ENCODE peak calls at places on chromosomes 7 and 10, in nine cellular contexts. N is cardiac muscle cell, Z is breast epithelium, M is right lobe of liver, I is choroid plexus epithelial cell, F is OCI-LY7, R is cerebellar nuclear complex, T is NCI-H524 treated with DMSO at 0.1 percent for 48 hours, X is pons. S is an unnamed sample.

GRCh38 chr7:156956733-156957132 is 7.2 kb downstream of the NOM1 start:
- DNase-seq in N (no peak), Z (no peak), M (no peak), I (no peak), F (no peak), R (no peak), T (no peak), X (no peak), S (no peak)

GRCh38 chr7:116697152-116697551 is 25.2 kb downstream of the MET start:
- DNase-seq in N (no peak), Z (no peak), M (no peak), I (no peak), F (no peak), R (no peak), T (no peak), X (no peak), S (no peak)

GRCh38 chr10:79391231-79392019 is 44.2 kb downstream of the PPIF start:
- DNase-seq in N (no peak), Z (peak; percentile 40), M (peak; percentile 49), I (no peak), F (no peak), R (no peak), T (no peak), X (no peak), S (peak; percentile 24)

GRCh38 chr10:43190775-43191174 is 52.5 kb downstream of the CSGALNACT2 start:
- DNase-seq in N (peak; percentile 24), Z (no peak), M (no peak), I (peak; percentile 19), F (no peak), R (no peak), T (no peak), X (peak; percentile 75), S (no peak)

GRCh38 chr7:100568176-100568935 is 5.3 kb downstream of the SAP25 start:
- DNase-seq in N (no peak), Z (peak; percentile 42), M (peak; percentile 94), I (no peak), F (no peak), R (no peak), T (no peak), X (no peak), S (no peak)

GRCh38 chr10:109894516-109894915 is 28.8 kb downstream of the XPNPEP1 start:
- DNase-seq in N (peak; percentile 96), Z (no peak), M (no peak), I (peak; percentile 90), F (no peak), R (peak; percentile 55), T (no peak), X (peak; percentile 76), S (peak; percentile 52)

GRCh38 chr10:69936091-69936490 is 116.6 kb upstream of the MACROH2A2 start:
- DNase-seq in N (no peak), Z (no peak), M (no peak), I (peak; percentile 23), F (peak; percentile 58), R (no peak), T (no peak), X (no peak), S (no peak)

GRCh38 chr7:130881799-130882141 is 147.8 kb upstream of the KLF14 start:
- DNase-seq in N (no peak), Z (no peak), M (no peak), I (no peak), F (no peak), R (no peak), T (no peak), X (no peak), S (no peak)

GRCh38 chr7:134448359-134449229 is 10.3 kb downstream of the AKR1B1 start:
- DNase-seq in N (peak; percentile 86), Z (no peak), M (no peak), I (peak; percentile 84), F (no peak), R (no peak), T (no peak), X (no peak), S (no peak)

GRCh38 chr7:156079156-156079555 is 266.9 kb upstream of the SHH start:
- DNase-seq in N (no peak), Z (no peak), M (peak; percentile 31), I (no peak), F (no peak), R (no peak), T (no peak), X (no peak), S (no peak)

GRCh38 chr7:21603477-21603876 is 60.6 kb downstream of the DNAH11 start:
- DNase-seq in N (no peak), Z (no peak), M (no peak), I (peak; percentile 27), F (no peak), R (no peak), T (no peak), X (no peak), S (no peak)

GRCh38 chr10:121088524-121088923 is 237.4 kb downstream of the WDR11 start:
- DNase-seq in N (peak; percentile 38), Z (no peak), M (no peak), I (peak; percentile 49), F (no peak), R (no peak), T (no peak), X (peak; percentile 39), S (no peak)

GRCh38 chr7:77537136-77537594 is at the start of gene PTPN12:
- DNase-seq in N (no peak), Z (peak; percentile 65), M (peak; percentile 84), I (no peak), F (no peak), R (no peak), T (no peak), X (no peak), S (no peak)

GRCh38 chr10:3636356-3637181 is 148.4 kb downstream of the KLF6 start:
- DNase-seq in N (no peak), Z (no peak), M (no peak), I (no peak), F (no peak), R (no peak), T (peak; percentile 37), X (no peak), S (no peak)

GRCh38 chr7:25389489-25390106 is 161.3 kb upstream of the NPVF start:
- DNase-seq in N (peak; percentile 76), Z (no peak), M (no peak), I (peak; percentile 76), F (peak; percentile 50), R (no peak), T (no peak), X (peak; percentile 75), S (no peak)

GRCh38 chr10:121440461-121440860 is 157.8 kb downstream of the FGFR2 start:
- DNase-seq in N (no peak), Z (no peak), M (no peak), I (no peak), F (no peak), R (no peak), T (no peak), X (no peak), S (no peak)

GRCh38 chr10:63819753-63820347 is 298.6 kb downstream of the REEP3 start:
- DNase-seq in N (peak; percentile 86), Z (peak; percentile 62), M (peak; percentile 72), I (peak; percentile 91), F (peak; percentile 20), R (no peak), T (no peak), X (peak; percentile 46), S (peak; percentile 65)

GRCh38 chr10:43354879-43355380 is 16.5 kb upstream of the FXYD4 start:
- DNase-seq in N (no peak), Z (no peak), M (no peak), I (no peak), F (no peak), R (no peak), T (no peak), X (peak; percentile 35), S (no peak)

GRCh38 chr10:89466599-89467035 is 52.2 kb downstream of the IFIT5 start:
- DNase-seq in N (peak; percentile 66), Z (no peak), M (peak; percentile 53), I (peak; percentile 82), F (peak; percentile 13), R (no peak), T (no peak), X (no peak), S (no peak)